ENCODE peak calls at places on chromosome 18, in ten cellular contexts. B is heart right ventricle; M is fibroblast of lung; Y is heart left ventricle; R is thyroid gland; U is aorta; C is body of pancreas; W is psoas muscle; V is left ventricle myocardium inferior; Z is naive thymus-derived CD4-positive, alpha-beta T cell. N is an unnamed sample. For H3K4me1, the result is how much of the 10 kb centered on the place peaks cover.

GRCh38 chr18:68735498-68736343 is 20.8 kb upstream of the TMX3 start:
- DNase-seq in B (no peak), M (peak), Y (no peak), R (no peak), U (no peak), C (peak), W (no peak), V (no peak), Z (no peak), N (peak)

GRCh38 chr18:48219429-48220145 is 189.6 kb downstream of the ZBTB7C start:
- DNase-seq in B (no peak), M (no peak), Y (no peak), R (no peak), U (no peak), C (no peak), W (no peak), V (no peak), Z (no peak), N (no peak)

GRCh38 chr18:63105636-63106316 is 213.8 kb downstream of the BCL2 start:
- DNase-seq in B (no peak), M (no peak), Y (no peak), R (no peak), U (no peak), C (no peak), W (no peak), V (no peak), Z (no peak), N (no peak)

GRCh38 chr18:3836937-3837336 is 387.0 kb downstream of the TGIF1 start:
- DNase-seq in B (no peak), M (no peak), Y (no peak), R (no peak), U (no peak), C (no peak), W (no peak), V (no peak), Z (no peak), N (no peak)

GRCh38 chr18:56933472-56933871 is 213.4 kb upstream of the BOD1L2 start:
- DNase-seq in B (no peak), M (no peak), Y (no peak), R (no peak), U (no peak), C (no peak), W (no peak), V (no peak), Z (no peak), N (no peak)

GRCh38 chr18:12411456-12411855 is 3.7 kb downstream of the PRELID3A start:
- DNase-seq in B (no peak), M (no peak), Y (no peak), R (no peak), U (peak), C (no peak), W (no peak), V (no peak), Z (no peak), N (no peak)

GRCh38 chr18:12059334-12060181 is 34.1 kb upstream of the ANKRD62 start:
- DNase-seq in B (no peak), M (no peak), Y (no peak), R (no peak), U (no peak), C (no peak), W (no peak), V (no peak), Z (no peak), N (no peak)

GRCh38 chr18:29123706-29124530 is 947.0 kb upstream of the CDH2 start:
- DNase-seq in B (no peak), M (no peak), Y (no peak), R (no peak), U (no peak), C (no peak), W (no peak), V (no peak), Z (no peak), N (no peak)

GRCh38 chr18:43571078-43571689 is 293.9 kb upstream of the SYT4 start:
- DNase-seq in B (no peak), M (peak), Y (no peak), R (peak), U (no peak), C (peak), W (no peak), V (no peak), Z (no peak), N (peak)

GRCh38 chr18:57918601-57919000 is 115.5 kb upstream of the ATP8B1 start:
- DNase-seq in B (no peak), M (no peak), Y (no peak), R (no peak), U (no peak), C (no peak), W (no peak), V (no peak), Z (no peak), N (no peak)

GRCh38 chr18:66571845-66572244 is 32.0 kb downstream of the CDH19 start:
- DNase-seq in B (no peak), M (no peak), Y (no peak), R (no peak), U (no peak), C (no peak), W (no peak), V (no peak), Z (no peak), N (no peak)

GRCh38 chr18:79257480-79257879 is 138.2 kb upstream of the NFATC1 start:
- DNase-seq in B (no peak), M (no peak), Y (no peak), R (no peak), U (no peak), C (no peak), W (no peak), V (no peak), Z (no peak), N (no peak)

GRCh38 chr18:48931680-48932461 is 18.9 kb downstream of the SMAD7 start:
- DNase-seq in B (no peak), M (no peak), Y (no peak), R (no peak), U (peak), C (no peak), W (no peak), V (no peak), Z (no peak), N (no peak)

GRCh38 chr18:29251681-29252080 is 1074.8 kb upstream of the CDH2 start:
- DNase-seq in B (no peak), M (peak), Y (no peak), R (no peak), U (no peak), C (no peak), W (no peak), V (no peak), Z (no peak), N (no peak)

GRCh38 chr18:48804856-48805610 is 145.7 kb downstream of the SMAD7 start:
- DNase-seq in B (no peak), M (no peak), Y (no peak), R (no peak), U (peak), C (no peak), W (no peak), V (peak), Z (no peak), N (peak)

GRCh38 chr18:3323900-3324299 is 62.0 kb downstream of the MYL12B start:
- DNase-seq in B (no peak), M (peak), Y (no peak), R (no peak), U (no peak), C (no peak), W (no peak), V (no peak), Z (no peak), N (no peak)

GRCh38 chr18:75109819-75110218 is 99.1 kb downstream of the PTGR3 start:
- DNase-seq in B (no peak), M (no peak), Y (no peak), R (no peak), U (no peak), C (no peak), W (no peak), V (no peak), Z (no peak), N (no peak)

GRCh38 chr18:73848656-73849055 is 299.0 kb downstream of the FBXO15 start:
- DNase-seq in B (no peak), M (peak), Y (no peak), R (peak), U (no peak), C (no peak), W (no peak), V (no peak), Z (no peak), N (no peak)

GRCh38 chr18:70491734-70492348 is 203.0 kb downstream of the SOCS6 start:
- DNase-seq in B (no peak), M (peak), Y (no peak), R (peak), U (no peak), C (peak), W (no peak), V (no peak), Z (no peak), N (peak)

GRCh38 chr18:49031511-49032188 is 80.9 kb upstream of the SMAD7 start:
- DNase-seq in B (no peak), M (no peak), Y (no peak), R (no peak), U (no peak), C (peak), W (no peak), V (no peak), Z (peak), N (no peak)

GRCh38 chr18:25435462-25435782 is 83.5 kb upstream of the ZNF521 start:
- DNase-seq in B (no peak), M (no peak), Y (no peak), R (no peak), U (no peak), C (no peak), W (no peak), V (no peak), Z (no peak), N (no peak)

GRCh38 chr18:62539284-62540168 is 16.7 kb downstream of the ZCCHC2 start:
- DNase-seq in B (no peak), M (no peak), Y (no peak), R (no peak), U (no peak), C (no peak), W (no peak), V (no peak), Z (no peak), N (no peak)

GRCh38 chr18:58635891-58636290 is 7.0 kb upstream of the ALPK2 start:
- DNase-seq in B (no peak), M (peak), Y (no peak), R (no peak), U (no peak), C (no peak), W (no peak), V (no peak), Z (no peak), N (no peak)

GRCh38 chr18:55588001-55588875 is at the start of gene TCF4:
- DNase-seq in B (peak), M (peak), Y (peak), R (peak), U (peak), C (peak), W (peak), V (peak), Z (peak), N (peak)

GRCh38 chr18:47184419-47185050 is 8.4 kb upstream of the IER3IP1 start:
- DNase-seq in B (no peak), M (peak), Y (no peak), R (peak), U (no peak), C (peak), W (no peak), V (no peak), Z (no peak), N (no peak)

GRCh38 chr18:63970803-63971191 is 916 bp downstream of the SERPINB8 start:
- DNase-seq in B (peak), M (peak), Y (peak), R (peak), U (peak), C (peak), W (peak), V (peak), Z (no peak), N (peak)

GRCh38 chr18:9095297-9096012 is 7.0 kb upstream of the NDUFV2 start:
- DNase-seq in B (no peak), M (peak), Y (no peak), R (no peak), U (no peak), C (peak), W (no peak), V (no peak), Z (peak), N (no peak)

GRCh38 chr18:21110667-21111350 is 804 bp downstream of the ROCK1 start:
- DNase-seq in B (peak), M (peak), Y (peak), R (peak), U (peak), C (peak), W (peak), V (peak), Z (peak), N (peak)

GRCh38 chr18:53757346-53757745 is 467.1 kb downstream of the MBD2 start:
- DNase-seq in B (no peak), M (peak), Y (no peak), R (no peak), U (no peak), C (no peak), W (no peak), V (no peak), Z (no peak), N (no peak)

GRCh38 chr18:58234359-58234741 is 190.3 kb downstream of the NEDD4L start:
- DNase-seq in B (no peak), M (no peak), Y (no peak), R (no peak), U (no peak), C (no peak), W (no peak), V (no peak), Z (no peak), N (no peak)

GRCh38 chr18:68549257-68549871 is 165.5 kb downstream of the TMX3 start:
- DNase-seq in B (no peak), M (peak), Y (no peak), R (no peak), U (no peak), C (no peak), W (no peak), V (no peak), Z (no peak), N (no peak)

GRCh38 chr18:61833387-61833786 is 59.4 kb downstream of the RNF152 start:
- DNase-seq in B (no peak), M (peak), Y (no peak), R (no peak), U (no peak), C (no peak), W (no peak), V (no peak), Z (no peak), N (no peak)

GRCh38 chr18:59897321-59897954 is 2.4 kb upstream of the PMAIP1 start:
- DNase-seq in B (no peak), M (no peak), Y (no peak), R (no peak), U (no peak), C (no peak), W (no peak), V (no peak), Z (no peak), N (no peak)
- H3K4me3 ChIP-seq in B (no peak), M (no peak), Y (no peak), R (no peak), U (no peak), C (no peak), W (no peak), V (no peak), Z (no peak), N (no peak)

GRCh38 chr18:5983479-5983878 is 88.2 kb upstream of the TMEM200C start:
- DNase-seq in B (no peak), M (no peak), Y (no peak), R (no peak), U (no peak), C (no peak), W (no peak), V (no peak), Z (no peak), N (no peak)

GRCh38 chr18:5984245-5984644 is 88.9 kb upstream of the TMEM200C start:
- DNase-seq in B (no peak), M (no peak), Y (no peak), R (no peak), U (no peak), C (no peak), W (no peak), V (no peak), Z (no peak), N (no peak)

GRCh38 chr18:5979971-5980457 is 84.7 kb upstream of the TMEM200C start:
- DNase-seq in B (peak), M (no peak), Y (no peak), R (no peak), U (no peak), C (no peak), W (no peak), V (peak), Z (no peak), N (no peak)

GRCh38 chr18:5980721-5981120 is 85.4 kb upstream of the TMEM200C start:
- DNase-seq in B (no peak), M (no peak), Y (no peak), R (no peak), U (no peak), C (no peak), W (no peak), V (no peak), Z (no peak), N (no peak)

DNA sequence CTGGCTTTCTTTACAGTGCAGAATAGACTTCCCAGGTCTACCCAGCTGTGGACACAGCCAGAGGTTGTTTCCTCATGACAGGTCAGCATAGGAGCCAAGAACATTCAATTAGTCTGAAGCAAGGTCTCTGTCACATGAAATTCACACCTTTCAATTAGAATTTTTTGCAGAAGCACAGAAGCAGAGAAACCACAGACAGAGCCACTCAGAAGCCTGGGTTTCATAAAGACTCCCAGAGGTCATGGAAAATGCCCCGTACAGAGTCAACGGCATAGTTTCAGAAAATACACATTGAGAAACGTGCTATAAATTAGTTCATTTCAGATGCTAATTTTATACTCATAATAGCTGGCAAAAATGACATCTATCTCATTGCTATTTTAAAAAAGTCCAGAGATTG is 87.0 kb upstream of the TMEM200C start:
- DNase-seq in B (no peak), M (no peak), Y (no peak), R (no peak), U (no peak), C (no peak), W (no peak), V (no peak), Z (no peak), N (no peak)
- H3K4me1 ChIP-seq in B (under half), M (under half), Y (under half), R (under half), U (under half), C (under half), W (under half), V (under half), Z (under half), N (under half)

DNA sequence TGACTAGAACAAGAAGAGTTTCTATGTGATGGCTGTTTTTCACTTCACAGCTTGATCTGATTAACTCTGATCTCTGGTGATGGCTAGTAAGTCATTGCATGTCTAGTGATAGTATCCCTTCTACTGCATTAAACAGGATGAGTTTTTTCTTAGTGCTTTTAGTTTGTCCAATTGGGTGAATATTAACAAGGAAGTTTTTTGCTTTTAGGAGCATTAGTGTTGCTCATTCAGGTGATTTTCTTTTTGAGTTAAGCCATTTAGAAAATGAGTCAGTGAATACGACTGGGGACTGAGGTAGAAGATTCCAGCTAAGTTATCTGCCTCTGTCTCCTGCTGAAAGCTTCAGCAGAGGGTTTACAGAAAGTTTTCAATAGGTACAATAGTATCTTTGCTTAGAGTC is 306.7 kb downstream of the PIK3C3 start:
- DNase-seq in B (no peak), M (no peak), Y (no peak), R (no peak), U (no peak), C (no peak), W (no peak), V (no peak), Z (no peak), N (no peak)
- H3K4me3 ChIP-seq in B (no peak), M (no peak), Y (no peak), R (no peak), U (no peak), C (no peak), W (no peak), V (no peak), Z (no peak), N (no peak)

GRCh38 chr18:23862071-23862470 is 152.5 kb upstream of the TTC39C start:
- DNase-seq in B (no peak), M (peak), Y (no peak), R (no peak), U (no peak), C (no peak), W (no peak), V (no peak), Z (no peak), N (no peak)
- H3K4me1 ChIP-seq in B (under half), M (under half), Y (under half), R (under half), U (under half), C (under half), W (under half), V (under half), Z (under half), N (under half)

DNA sequence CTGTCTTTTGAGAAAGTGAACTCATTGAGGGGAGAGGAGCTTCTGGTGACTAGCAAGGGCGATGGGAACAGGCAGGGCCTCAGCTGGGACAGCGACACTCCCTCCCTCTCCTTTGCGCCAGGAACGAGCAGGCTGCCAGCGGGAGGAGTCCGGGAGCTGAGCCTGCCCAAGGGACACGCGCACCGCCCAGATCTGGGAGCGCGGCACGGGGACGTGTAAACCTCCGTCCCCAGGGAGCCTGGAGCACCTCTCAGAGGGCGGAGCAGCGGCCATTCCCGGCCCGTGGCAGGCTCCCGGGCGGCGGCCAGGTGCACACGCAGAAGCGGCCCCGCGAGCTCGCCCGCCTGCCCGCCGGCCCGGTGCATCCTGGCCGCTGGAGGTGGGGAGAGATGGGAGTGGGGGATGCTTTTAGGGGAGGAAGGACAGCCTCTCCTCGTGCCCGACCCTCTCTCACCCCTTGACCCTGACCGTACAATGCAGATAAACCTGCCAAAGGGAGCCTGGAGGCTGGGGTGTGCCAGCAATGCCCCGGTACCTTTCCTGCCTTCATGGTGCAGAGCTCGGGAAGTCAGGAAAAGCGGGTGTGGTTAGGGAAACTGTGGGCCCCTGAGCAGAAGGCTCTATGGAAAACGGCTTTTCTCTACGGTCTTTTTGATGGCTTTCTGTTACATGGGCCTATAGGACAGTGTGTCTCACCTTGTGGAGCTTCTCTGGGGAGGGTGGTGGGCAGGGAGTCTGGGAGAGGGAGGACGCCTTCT is 2.2 kb downstream of the AQP4 start:
- DNase-seq in B (peak), M (no peak), Y (peak), R (peak), U (peak), C (peak), W (peak), V (peak), Z (no peak), N (peak)
- H3K4me3 ChIP-seq in B (peak), M (no peak), Y (peak), R (peak), U (no peak), C (no peak), W (peak), V (peak), Z (no peak), N (peak)

GRCh38 chr18:23864620-23865019 is 149.9 kb upstream of the TTC39C start:
- DNase-seq in B (no peak), M (no peak), Y (no peak), R (peak), U (no peak), C (no peak), W (no peak), V (no peak), Z (peak), N (no peak)
- H3K4me1 ChIP-seq in B (under half), M (under half), Y (under half), R (under half), U (under half), C (under half), W (under half), V (under half), Z (under half), N (under half)

GRCh38 chr18:50298443-50299284 is 11.2 kb upstream of the CXXC1 start:
- DNase-seq in B (no peak), M (no peak), Y (peak), R (peak), U (peak), C (no peak), W (peak), V (no peak), Z (no peak), N (no peak)
- H3K4me3 ChIP-seq in B (peak), M (no peak), Y (peak), R (no peak), U (no peak), C (no peak), W (peak), V (peak), Z (peak), N (peak)

GRCh38 chr18:45723921-45724320 is at the start of gene SLC14A1:
- DNase-seq in B (no peak), M (no peak), Y (no peak), R (no peak), U (no peak), C (no peak), W (no peak), V (no peak), Z (no peak), N (no peak)

GRCh38 chr18:45727068-45727467 is 3.1 kb downstream of the SLC14A1 start:
- DNase-seq in B (no peak), M (peak), Y (no peak), R (no peak), U (no peak), C (no peak), W (no peak), V (no peak), Z (no peak), N (no peak)

GRCh38 chr18:45726603-45727002 is 2.6 kb downstream of the SLC14A1 start:
- DNase-seq in B (no peak), M (peak), Y (no peak), R (no peak), U (no peak), C (no peak), W (no peak), V (no peak), Z (no peak), N (no peak)

GRCh38 chr18:45722899-45723298 is 1.1 kb upstream of the SLC14A1 start:
- DNase-seq in B (peak), M (peak), Y (peak), R (peak), U (peak), C (peak), W (peak), V (peak), Z (peak), N (peak)

GRCh38 chr18:45724591-45724990 is 610 bp downstream of the SLC14A1 start:
- DNase-seq in B (no peak), M (peak), Y (no peak), R (no peak), U (no peak), C (no peak), W (no peak), V (no peak), Z (no peak), N (no peak)
- H3K4me1 ChIP-seq in B (under half), M (under half), Y (under half), R (under half), U (under half), C (under half), W (under half), V (under half), Z (under half), N (under half)